ENCODE peak calls at places on chromosomes 4 and X, in nine cellular contexts. O, X, D, C, N, M, V, P and I are unnamed samples.

GRCh38 chrX:47518105-47518504 is 35.1 kb upstream of the ZNF41 start:
- DNase-seq in M (no peak), P (no peak), X (no peak), D (no peak), C (no peak), N (no peak), V (no peak), O (no peak), I (no peak)

GRCh38 chrX:151000901-151001301 is 17.8 kb downstream of the HMGB3 start:
- DNase-seq in C (no peak), X (no peak), P (no peak), N (no peak), V (no peak), M (no peak), O (no peak), D (no peak), I (no peak)

GRCh38 chr4:7295917-7296660 is 103.8 kb downstream of the SORCS2 start:
- DNase-seq in M (peak), D (peak), O (peak), P (peak), V (peak), C (peak), N (peak), X (no peak), I (peak)

GRCh38 chr4:26860922-26861433 is 337 bp downstream of the STIM2 start:
- DNase-seq in V (peak), X (no peak), M (no peak), P (peak), O (no peak), N (peak), D (peak), C (no peak), I (peak)

GRCh38 chr4:55345980-55346850 is at the start of gene SRD5A3:
- DNase-seq in X (no peak), N (peak), C (peak), O (peak), V (peak), M (peak), D (peak), P (peak), I (peak)

GRCh38 chr4:76830612-76831474 is 67.1 kb downstream of the SOWAHB start:
- DNase-seq in D (peak), V (peak), M (peak), O (peak), P (peak), N (no peak), X (peak), C (peak), I (no peak)

GRCh38 chrX:1444896-1445480 is 7.7 kb downstream of the ASMTL start:
- DNase-seq in N (no peak), P (no peak), D (no peak), X (no peak), V (peak), M (no peak), C (no peak), O (no peak), I (no peak)

GRCh38 chr4:73853718-73854473 is 800 bp downstream of the PF4V1 start:
- DNase-seq in D (no peak), O (no peak), X (no peak), M (no peak), C (no peak), N (no peak), V (no peak), P (no peak), I (no peak)

GRCh38 chrX:17098516-17099247 is 152.2 kb downstream of the REPS2 start:
- DNase-seq in P (no peak), N (no peak), O (no peak), X (no peak), D (no peak), V (no peak), C (no peak), M (no peak), I (no peak)

GRCh38 chr4:172842759-172843158 is 325.9 kb upstream of the GALNT7 start:
- DNase-seq in N (no peak), O (no peak), X (no peak), D (no peak), C (no peak), M (no peak), P (no peak), V (no peak), I (no peak)

GRCh38 chr4:6230827-6231662 is 30.7 kb upstream of the JAKMIP1 start:
- DNase-seq in P (no peak), N (no peak), C (no peak), D (no peak), V (peak), M (no peak), X (no peak), O (no peak), I (no peak)

GRCh38 chr4:3421470-3421869 is 20.3 kb upstream of the HGFAC start:
- DNase-seq in X (no peak), V (peak), D (no peak), M (no peak), N (no peak), O (no peak), P (no peak), C (no peak), I (no peak)

GRCh38 chrX:13001961-13002671 is 27.2 kb downstream of the TMSB4X start:
- DNase-seq in N (no peak), X (no peak), D (no peak), V (no peak), P (peak), C (no peak), M (no peak), O (no peak), I (no peak)

DNA sequence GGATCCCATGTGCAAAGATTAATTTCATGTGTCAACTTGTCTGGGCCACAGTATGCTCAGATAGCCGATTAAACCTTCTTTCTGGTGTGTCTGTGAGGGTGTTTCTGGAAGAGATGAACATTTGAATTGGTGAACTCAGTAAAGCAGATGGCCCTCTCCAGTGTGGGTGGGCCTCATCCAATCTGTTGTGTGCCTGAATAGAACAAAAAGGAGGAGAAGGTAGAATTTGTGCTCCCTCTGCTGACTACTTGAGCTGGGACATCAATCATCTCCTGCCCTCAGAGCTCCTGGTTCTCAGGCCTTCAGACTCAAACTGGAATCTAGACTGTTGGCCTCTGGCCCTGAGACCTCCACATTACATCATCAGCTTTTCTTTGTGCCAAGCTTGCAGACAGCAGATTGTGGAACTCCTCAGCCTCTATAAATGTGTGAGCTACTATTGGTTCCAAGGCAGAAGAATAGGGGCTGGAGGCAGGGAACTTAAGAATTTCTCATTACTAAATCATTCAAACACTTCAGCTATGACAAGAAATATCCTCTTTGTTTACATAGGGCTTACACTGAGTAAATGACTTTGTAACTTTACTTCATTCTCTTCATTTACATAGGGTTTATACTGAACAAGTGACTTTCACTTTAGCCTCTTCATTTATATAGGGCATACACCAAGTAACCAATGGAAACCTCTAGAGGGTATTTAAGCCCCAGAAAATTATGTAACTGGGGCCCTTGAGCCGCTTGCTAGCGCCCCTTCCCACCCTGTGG is 87.0 kb upstream of the NWD2 start:
- DNase-seq in D (no peak), C (no peak), O (no peak), N (no peak), M (no peak), V (no peak), X (no peak), P (peak), I (no peak)
- TF ChIP-seq CTCF in D (no peak), C (no peak), O (no peak), N (no peak), M (no peak), V (peak), X (no peak), P (no peak), I (no peak)

DNA sequence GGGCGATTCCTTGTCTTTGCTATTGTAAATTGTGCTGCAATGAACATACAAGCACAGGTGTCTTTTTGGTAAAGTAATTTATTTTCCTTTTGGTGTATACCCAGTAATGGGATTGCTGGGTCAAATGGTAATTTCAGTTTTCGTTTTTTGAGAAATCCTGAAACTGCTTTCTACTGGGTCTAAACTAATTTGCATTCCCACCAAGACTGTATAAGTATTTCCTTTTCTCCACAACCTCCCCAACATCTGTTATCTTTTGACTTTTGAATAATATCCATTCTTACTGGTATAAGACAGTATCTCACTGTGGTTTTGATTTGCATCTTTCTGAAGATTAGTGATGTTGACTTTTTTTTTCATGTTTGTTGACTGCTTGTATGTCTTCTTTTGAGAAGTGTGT is 2506.0 kb downstream of the PCDH7 start:
- DNase-seq in N (no peak), P (no peak), X (no peak), C (no peak), M (no peak), V (no peak), O (no peak), D (no peak), I (no peak)
- TF ChIP-seq CTCF in N (no peak), P (no peak), X (no peak), C (no peak), M (no peak), V (no peak), O (no peak), D (no peak), I (no peak)

GRCh38 chrX:74493806-74494205 is 72.5 kb downstream of the SLC16A2 start:
- DNase-seq in V (no peak), C (no peak), D (no peak), M (no peak), X (no peak), O (no peak), N (no peak), P (no peak), I (no peak)

GRCh38 chrX:74492720-74493201 is 71.5 kb downstream of the SLC16A2 start:
- DNase-seq in C (no peak), X (no peak), V (peak), O (no peak), N (peak), D (no peak), M (no peak), P (peak), I (no peak)

DNA sequence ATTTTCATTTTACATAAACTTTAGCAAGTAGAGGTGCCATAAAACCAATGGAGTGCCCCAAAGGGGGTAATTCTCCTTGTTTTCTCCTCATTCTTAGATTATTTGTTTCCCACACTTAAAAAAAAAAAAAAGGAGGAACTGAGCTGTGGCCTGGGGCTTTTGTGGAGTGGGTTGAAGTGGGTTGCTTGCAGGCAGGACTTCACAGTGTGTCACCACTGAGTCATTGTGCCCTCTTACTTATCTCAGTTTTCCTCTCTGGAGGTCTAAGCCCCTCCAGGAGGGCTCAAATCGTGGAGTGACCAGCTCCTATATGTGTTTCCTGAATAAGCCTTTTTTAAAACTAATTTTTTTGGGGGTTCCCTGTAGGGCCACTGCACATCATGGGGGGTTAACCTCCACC is 69.0 kb downstream of the SLC16A2 start:
- DNase-seq in O (no peak), N (no peak), C (no peak), M (no peak), V (no peak), D (no peak), P (no peak), X (no peak), I (no peak)
- TF ChIP-seq CTCF in O (no peak), N (no peak), C (no peak), M (no peak), V (no peak), D (no peak), P (no peak), X (no peak), I (no peak)

GRCh38 chr4:71110499-71110898 is 117.0 kb downstream of the DCK start:
- DNase-seq in P (no peak), N (no peak), M (no peak), C (no peak), X (no peak), O (no peak), V (no peak), D (no peak), I (no peak)

GRCh38 chr4:71107732-71108131 is 114.3 kb downstream of the DCK start:
- DNase-seq in V (no peak), M (no peak), D (no peak), O (no peak), P (no peak), N (no peak), C (no peak), X (no peak), I (no peak)

DNA sequence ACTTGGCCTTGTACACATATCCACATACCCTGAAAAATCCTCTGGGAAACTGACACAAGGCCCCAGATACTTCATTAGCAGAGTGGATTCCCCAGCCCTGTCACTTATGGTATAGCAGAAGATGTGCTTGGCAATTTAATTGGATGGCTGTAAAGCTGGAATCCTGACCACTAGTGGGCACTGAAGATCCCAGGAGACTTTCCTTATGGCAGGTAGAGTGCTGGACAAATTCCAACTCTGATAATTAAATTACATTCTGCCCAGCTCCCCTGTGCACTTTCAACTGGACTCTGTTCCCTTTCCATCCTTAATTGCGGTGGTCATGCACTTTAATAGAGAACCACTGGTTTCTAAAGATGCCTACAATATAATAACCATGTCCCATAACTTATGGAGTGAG is 119.8 kb downstream of the DCK start:
- DNase-seq in M (peak), D (peak), V (peak), X (no peak), C (no peak), O (no peak), N (no peak), P (peak), I (no peak)
- TF ChIP-seq CTCF in M (peak), D (peak), V (peak), X (peak), C (no peak), O (no peak), N (peak), P (peak), I (no peak)

DNA sequence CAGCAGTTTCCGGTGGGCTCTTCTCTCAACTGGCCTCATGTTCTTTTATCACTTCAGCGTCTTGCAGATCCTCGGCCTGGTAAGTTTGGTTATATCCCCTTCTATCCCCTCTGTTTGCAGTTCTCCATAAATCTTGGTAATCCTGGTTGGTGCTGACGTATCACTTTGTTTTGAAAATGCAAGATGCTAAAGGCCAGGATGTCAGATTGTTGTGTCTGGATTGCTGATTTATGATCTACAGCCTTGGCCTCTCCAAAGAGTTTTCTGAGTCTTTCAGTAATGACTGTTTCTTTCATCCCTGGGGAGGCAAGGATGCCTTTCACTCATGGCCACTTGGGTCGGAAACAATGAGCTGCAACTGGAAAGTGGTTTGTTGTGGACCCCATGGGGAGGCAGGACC is 146.4 kb downstream of the AMMECR1 start:
- DNase-seq in O (no peak), X (no peak), C (no peak), N (no peak), P (no peak), V (peak), M (no peak), D (no peak), I (no peak)
- TF ChIP-seq CTCF in O (no peak), X (no peak), C (no peak), N (no peak), P (no peak), V (no peak), M (no peak), D (no peak), I (no peak)

GRCh38 chr4:15870921-15871664 is 67.4 kb downstream of the FGFBP1 start:
- DNase-seq in O (no peak), V (no peak), X (no peak), D (no peak), M (no peak), C (no peak), N (no peak), P (no peak), I (no peak)

GRCh38 chr4:15864771-15865566 is 73.6 kb downstream of the FGFBP1 start:
- DNase-seq in M (no peak), X (no peak), N (no peak), O (no peak), D (no peak), V (no peak), C (no peak), P (no peak), I (no peak)

GRCh38 chr4:15868065-15868464 is 70.5 kb downstream of the FGFBP1 start:
- DNase-seq in N (no peak), X (no peak), D (no peak), M (no peak), P (no peak), V (no peak), O (no peak), C (no peak), I (no peak)

GRCh38 chr4:15870079-15870478 is 68.5 kb downstream of the FGFBP1 start:
- DNase-seq in N (no peak), D (no peak), P (no peak), V (no peak), M (no peak), C (no peak), O (no peak), X (no peak), I (no peak)

GRCh38 chr4:15868816-15869413 is 69.6 kb downstream of the FGFBP1 start:
- DNase-seq in C (no peak), V (no peak), M (no peak), N (no peak), P (no peak), D (no peak), O (no peak), X (no peak), I (no peak)
- TF ChIP-seq CTCF in C (no peak), V (no peak), M (no peak), N (no peak), P (no peak), D (no peak), O (no peak), X (no peak), I (no peak)